ENCODE peak calls at places on chromosomes 3 and 15, in six cellular contexts. Q is IMR-90, H is H9, U is mesenchymal stem cell, A is trophoblast cell, B is H1. O is an unnamed sample.

GRCh38 chr3:198088421-198088955 is 128.5 kb downstream of the LMLN start:
- DNase-seq in Q (no peak), H (no peak), U (no peak), A (no peak), B (no peak), O (no peak)

GRCh38 chr15:66685638-66686150 is 16.3 kb upstream of the SMAD6 start:
- DNase-seq in Q (no peak), H (no peak), U (no peak), A (peak), B (no peak), O (no peak)

GRCh38 chr3:128468285-128468790 is 1.6 kb upstream of the DNAJB8 start:
- DNase-seq in Q (no peak), H (no peak), U (no peak), A (no peak), B (no peak), O (no peak)

GRCh38 chr3:116836286-116836685 is 126.7 kb downstream of the TUSC7 start:
- DNase-seq in Q (peak), H (no peak), U (peak), A (no peak), B (no peak), O (no peak)

GRCh38 chr3:2303567-2303966 is 204.9 kb downstream of the CNTN4 start:
- DNase-seq in Q (no peak), H (peak), U (peak), A (peak), B (peak), O (peak)

GRCh38 chr3:160038862-160039562 is 50.4 kb downstream of the IL12A start:
- DNase-seq in Q (no peak), H (peak), U (peak), A (no peak), B (peak), O (peak)

GRCh38 chr3:24520101-24520495 is 25.4 kb upstream of the THRB start:
- DNase-seq in Q (no peak), H (no peak), U (no peak), A (no peak), B (no peak), O (no peak)

GRCh38 chr3:157104928-157105652 is 54.9 kb downstream of the CCNL1 start:
- DNase-seq in Q (no peak), H (peak), U (no peak), A (no peak), B (peak), O (no peak)

GRCh38 chr3:48306860-48307530 is 26.5 kb downstream of the SPINK8 start:
- DNase-seq in Q (no peak), H (no peak), U (no peak), A (no peak), B (no peak), O (no peak)

DNA sequence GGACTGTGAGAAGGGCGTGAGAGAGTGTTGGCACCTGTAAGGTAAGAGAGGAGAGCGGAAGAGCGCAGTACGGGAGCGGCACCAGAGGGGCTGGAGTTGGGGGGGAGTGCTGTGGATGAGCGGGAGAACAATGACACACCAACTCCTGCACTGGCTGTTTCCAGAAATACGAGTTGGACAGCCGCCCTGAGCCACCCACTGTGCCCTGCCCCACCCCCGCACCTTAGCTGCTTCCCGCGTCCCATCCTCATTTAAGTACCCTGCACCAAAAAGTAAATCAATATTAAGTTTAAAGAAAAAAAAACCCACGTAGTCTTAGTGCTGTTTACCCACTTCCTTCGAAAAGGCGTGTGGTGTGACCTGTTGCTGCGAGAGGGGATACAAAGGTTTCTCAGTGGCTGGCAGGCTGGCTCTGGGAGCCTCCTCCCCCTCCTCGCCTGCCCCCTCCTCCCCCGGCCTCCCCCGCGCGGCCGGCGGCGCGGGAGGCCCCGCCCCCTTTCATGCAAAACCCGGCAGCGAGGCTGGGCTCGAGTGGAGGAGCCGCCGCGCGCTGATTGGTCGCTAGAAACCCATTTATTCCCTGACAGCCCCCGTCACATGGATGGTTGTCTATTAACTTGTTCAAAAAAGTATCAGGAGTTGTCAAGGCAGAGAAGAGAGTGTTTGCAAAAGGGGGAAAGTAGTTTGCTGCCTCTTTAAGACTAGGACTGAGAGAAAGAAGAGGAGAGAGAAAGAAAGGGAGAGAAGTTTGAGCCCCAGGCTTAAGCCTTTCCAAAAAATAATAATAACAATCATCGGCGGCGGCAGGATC is at the start of gene SOX2:
- DNase-seq in Q (peak), H (peak), U (peak), A (peak), B (peak), O (peak)
- H3K18ac ChIP-seq in Q (no peak), H (peak), U (no peak), A (no peak), B (peak), O (peak)

GRCh38 chr15:55893852-55894251 is 99.6 kb downstream of the NEDD4 start:
- DNase-seq in Q (no peak), H (no peak), U (no peak), A (no peak), B (no peak), O (no peak)

GRCh38 chr15:55894406-55894965 is 98.9 kb downstream of the NEDD4 start:
- DNase-seq in Q (no peak), H (no peak), U (no peak), A (no peak), B (no peak), O (no peak)

GRCh38 chr15:55900019-55900418 is 93.4 kb downstream of the NEDD4 start:
- DNase-seq in Q (no peak), H (no peak), U (no peak), A (no peak), B (no peak), O (no peak)

GRCh38 chr15:55899537-55899936 is 93.9 kb downstream of the NEDD4 start:
- DNase-seq in Q (no peak), H (no peak), U (no peak), A (no peak), B (no peak), O (no peak)

DNA sequence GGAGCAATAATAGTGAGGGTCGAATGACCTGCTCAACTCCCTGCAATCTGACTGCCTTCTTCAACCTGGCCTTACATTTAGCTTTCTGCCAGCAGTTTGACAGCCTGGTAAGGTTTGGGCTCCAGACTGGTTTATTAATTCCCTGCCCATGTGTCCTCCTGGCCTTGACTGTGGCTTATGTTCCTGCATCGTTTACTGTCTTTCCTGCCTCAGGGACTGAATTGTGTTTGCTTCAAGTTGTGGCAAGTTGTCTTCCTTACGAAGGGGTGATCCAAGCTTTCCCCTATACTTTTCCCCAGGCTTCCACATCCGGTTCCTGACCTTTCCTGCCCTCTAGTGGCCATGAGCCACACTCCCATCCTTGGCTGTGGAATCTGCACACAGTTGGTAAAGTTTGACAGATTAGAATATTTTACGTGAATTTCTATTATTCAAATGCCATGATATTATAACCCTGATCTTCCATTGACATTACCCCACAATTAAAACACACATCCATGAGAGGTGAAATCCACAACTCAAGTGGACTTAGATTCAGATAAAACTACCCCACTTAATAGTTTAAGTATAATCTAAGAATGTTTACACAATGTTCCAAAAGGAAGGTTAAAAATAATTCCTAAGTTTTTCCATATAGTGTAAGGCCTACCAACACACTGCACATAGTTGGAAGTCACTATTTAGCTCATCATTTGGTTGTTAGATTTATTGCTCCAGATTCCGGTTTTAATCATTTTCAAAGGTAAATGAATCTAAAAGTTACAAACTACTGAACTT is 95.7 kb downstream of the NEDD4 start:
- DNase-seq in Q (peak), H (peak), U (peak), A (peak), B (peak), O (peak)
- H4K91ac ChIP-seq in Q (peak), H (no peak), U (peak), A (no peak), B (no peak), O (no peak)

GRCh38 chr15:58758141-58758540 is 8.6 kb upstream of the ADAM10 start:
- DNase-seq in Q (peak), H (no peak), U (peak), A (peak), B (no peak), O (no peak)
- H2BK5ac ChIP-seq in Q (no peak), H (no peak), U (no peak), A (no peak), B (no peak), O (no peak)

DNA sequence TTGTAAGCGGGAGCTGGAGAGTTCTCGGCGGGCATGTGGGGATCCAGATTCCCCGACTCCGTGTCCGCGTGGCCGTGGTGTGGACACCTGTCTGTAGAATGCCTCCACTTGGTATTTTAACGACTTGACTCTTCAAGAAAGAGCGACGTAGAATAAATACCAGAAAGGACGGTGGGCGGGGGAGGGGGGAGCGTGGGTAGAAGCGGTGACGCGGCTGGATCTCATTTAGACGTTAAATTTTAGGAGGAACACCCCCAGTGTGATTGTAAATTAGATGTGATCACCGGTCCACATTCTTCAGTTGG is 625 bp upstream of the PYGO1 start:
- DNase-seq in Q (no peak), H (no peak), U (no peak), A (peak), B (no peak), O (no peak)
- H3K18ac ChIP-seq in Q (peak), H (peak), U (peak), A (peak), B (peak), O (peak)

GRCh38 chr3:52502001-52502400 is 6.9 kb downstream of the STAB1 start:
- DNase-seq in Q (no peak), H (no peak), U (no peak), A (no peak), B (no peak), O (no peak)

GRCh38 chr3:52504977-52505376 is 9.8 kb downstream of the STAB1 start:
- DNase-seq in Q (no peak), H (no peak), U (no peak), A (no peak), B (no peak), O (no peak)

GRCh38 chr3:52502808-52503350 is 7.7 kb downstream of the STAB1 start:
- DNase-seq in Q (no peak), H (no peak), U (no peak), A (no peak), B (no peak), O (no peak)

GRCh38 chr3:52506266-52506966 is 11.3 kb downstream of the STAB1 start:
- DNase-seq in Q (no peak), H (no peak), U (no peak), A (no peak), B (no peak), O (no peak)

GRCh38 chr3:52503788-52504424 is 8.8 kb downstream of the STAB1 start:
- DNase-seq in Q (no peak), H (no peak), U (no peak), A (no peak), B (no peak), O (no peak)
- H4K91ac ChIP-seq in Q (no peak), H (no peak), U (no peak), A (no peak), B (no peak), O (no peak)

GRCh38 chr3:13545952-13546454 is 2.9 kb upstream of the FBLN2 start:
- DNase-seq in Q (no peak), H (no peak), U (no peak), A (no peak), B (no peak), O (no peak)
- H2BK5ac ChIP-seq in Q (no peak), H (no peak), U (no peak), A (no peak), B (no peak), O (no peak)

O was measured in neuronal stem cell.